ENCODE peak calls at places on chromosomes 13 and 19, in six cellular contexts. Q is neuronal stem cell, C is IMR-90, E is H1, M is trophoblast cell, B is H9. F is an unnamed sample.

GRCh38 chr19:46787331-46788100 is 878 bp downstream of the SLC1A5 start:
- DNase-seq in B (peak; percentile 56), M (peak; percentile 52), C (peak; percentile 63), E (no peak), Q (peak; percentile 52), F (peak; percentile 79)

GRCh38 chr19:32876236-32876918 is 6.8 kb upstream of the SLC7A9 start:
- DNase-seq in C (no peak), M (no peak), E (no peak), B (no peak), Q (no peak), F (no peak)

GRCh38 chr13:40064723-40065122 is 409.3 kb downstream of the COG6 start:
- DNase-seq in M (peak; percentile 21), Q (no peak), C (peak; percentile 1), B (no peak), E (no peak), F (peak; percentile 67)

GRCh38 chr13:95641961-95642621 is 2.4 kb downstream of the DZIP1 start:
- DNase-seq in B (peak; percentile 76), C (peak; percentile 43), Q (peak; percentile 6), M (peak; percentile 14), E (no peak), F (peak; percentile 59)

GRCh38 chr19:45476349-45476717 is 8.5 kb downstream of the FOSB start:
- DNase-seq in E (no peak), B (no peak), Q (no peak), C (peak; percentile 16), M (peak; percentile 93), F (peak; percentile 95)

GRCh38 chr19:49592486-49593232 is 1.7 kb downstream of the PRR12 start:
- DNase-seq in M (peak; percentile 31), E (no peak), B (peak; percentile 68), Q (no peak), C (no peak), F (peak; percentile 50)

GRCh38 chr13:110705356-110705825 is 525 bp downstream of the CARS2 start:
- DNase-seq in M (peak; percentile 25), E (no peak), Q (no peak), B (no peak), C (no peak), F (no peak)

GRCh38 chr13:60869941-60870613 is 473.1 kb downstream of the TDRD3 start:
- DNase-seq in B (no peak), C (no peak), E (no peak), M (no peak), Q (no peak), F (no peak)

GRCh38 chr13:28299941-28300340 is 161.6 kb downstream of the PAN3 start:
- DNase-seq in C (no peak), B (no peak), E (no peak), Q (no peak), M (no peak), F (no peak)

GRCh38 chr19:40756502-40757110 is 5.6 kb downstream of the SNRPA start:
- DNase-seq in Q (no peak), M (peak; percentile 95), B (no peak), E (no peak), C (no peak), F (no peak)

GRCh38 chr13:43994999-43995859 is 115.5 kb downstream of the LACC1 start:
- DNase-seq in Q (no peak), E (no peak), M (no peak), C (no peak), B (no peak), F (no peak)

GRCh38 chr19:11479470-11480080 is 1.3 kb downstream of the ELAVL3 start:
- DNase-seq in B (peak; percentile 92), Q (peak; percentile 50), E (peak; percentile 67), C (no peak), M (peak; percentile 49), F (no peak)

GRCh38 chr13:52785721-52786120 is 46.1 kb upstream of the CNMD start:
- DNase-seq in Q (no peak), C (no peak), M (peak; percentile 53), E (no peak), B (no peak), F (no peak)

GRCh38 chr19:45492627-45493470 is 4.0 kb downstream of the RTN2 start:
- DNase-seq in Q (no peak), M (peak; percentile 84), B (peak; percentile 94), C (peak; percentile 80), E (no peak), F (peak; percentile 90)

GRCh38 chr19:5823579-5824281 is 15.8 kb downstream of the FUT6 start:
- DNase-seq in Q (no peak), M (peak; percentile 70), B (peak; percentile 74), E (no peak), C (no peak), F (peak; percentile 34)

GRCh38 chr13:63287926-63288325 is 1872.3 kb upstream of the PCDH20 start:
- DNase-seq in Q (no peak), E (no peak), C (no peak), M (no peak), B (no peak), F (peak; percentile 0)

GRCh38 chr13:111844682-111845081 is 222.3 kb upstream of the SOX1 start:
- DNase-seq in C (no peak), B (no peak), M (no peak), E (no peak), Q (no peak), F (no peak)
- H4K91ac ChIP-seq in C (no peak overlapping the region), B (no peak overlapping the region), M (no peak overlapping the region), E (peak overlapping the region; percentile 88), Q (no peak overlapping the region), F (no peak overlapping the region)

GRCh38 chr13:25660996-25661395 is 289.2 kb downstream of the ATP8A2 start:
- DNase-seq in E (no peak), C (no peak), M (no peak), B (no peak), Q (no peak), F (no peak)
- H4K91ac ChIP-seq in E (no peak overlapping the region), C (no peak overlapping the region), M (no peak overlapping the region), B (no peak overlapping the region), Q (no peak overlapping the region), F (no peak overlapping the region)

GRCh38 chr13:35996360-35996759 is 134.8 kb downstream of the DCLK1 start:
- DNase-seq in C (no peak), B (no peak), Q (no peak), M (no peak), E (no peak), F (no peak)

GRCh38 chr13:35995136-35995535 is 136.0 kb downstream of the DCLK1 start:
- DNase-seq in Q (no peak), M (no peak), E (no peak), C (no peak), B (no peak), F (no peak)

GRCh38 chr13:36001561-36001960 is 129.6 kb downstream of the DCLK1 start:
- DNase-seq in B (no peak), Q (no peak), E (no peak), M (no peak), C (no peak), F (no peak)

GRCh38 chr13:35994131-35994966 is 136.8 kb downstream of the DCLK1 start:
- DNase-seq in B (no peak), M (peak; percentile 63), Q (no peak), C (peak; percentile 4), E (no peak), F (no peak)

DNA sequence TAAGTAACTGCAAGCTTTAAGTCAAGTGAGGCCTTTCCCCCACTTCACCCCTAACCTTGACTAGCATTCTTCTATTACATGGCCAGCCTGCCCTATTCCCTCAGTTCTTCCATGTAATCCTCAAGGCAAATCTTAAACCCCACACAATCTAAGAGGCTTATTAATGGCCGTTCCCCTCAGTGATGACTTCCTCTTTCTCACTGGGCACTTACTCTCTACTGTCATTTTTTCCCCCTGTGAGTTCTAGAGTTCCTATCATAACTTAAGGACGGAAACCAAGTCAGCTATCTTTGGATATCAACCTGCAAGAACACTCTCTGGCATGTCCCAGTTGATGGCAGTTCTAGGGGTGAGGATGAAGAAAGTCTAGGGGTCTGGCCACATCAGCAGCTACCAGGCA is 131.2 kb downstream of the DCLK1 start:
- DNase-seq in M (no peak), C (no peak), B (no peak), E (no peak), Q (no peak), F (no peak)
- H4K91ac ChIP-seq in M (no peak overlapping the region), C (no peak overlapping the region), B (no peak overlapping the region), E (no peak overlapping the region), Q (no peak overlapping the region), F (no peak overlapping the region)

DNA sequence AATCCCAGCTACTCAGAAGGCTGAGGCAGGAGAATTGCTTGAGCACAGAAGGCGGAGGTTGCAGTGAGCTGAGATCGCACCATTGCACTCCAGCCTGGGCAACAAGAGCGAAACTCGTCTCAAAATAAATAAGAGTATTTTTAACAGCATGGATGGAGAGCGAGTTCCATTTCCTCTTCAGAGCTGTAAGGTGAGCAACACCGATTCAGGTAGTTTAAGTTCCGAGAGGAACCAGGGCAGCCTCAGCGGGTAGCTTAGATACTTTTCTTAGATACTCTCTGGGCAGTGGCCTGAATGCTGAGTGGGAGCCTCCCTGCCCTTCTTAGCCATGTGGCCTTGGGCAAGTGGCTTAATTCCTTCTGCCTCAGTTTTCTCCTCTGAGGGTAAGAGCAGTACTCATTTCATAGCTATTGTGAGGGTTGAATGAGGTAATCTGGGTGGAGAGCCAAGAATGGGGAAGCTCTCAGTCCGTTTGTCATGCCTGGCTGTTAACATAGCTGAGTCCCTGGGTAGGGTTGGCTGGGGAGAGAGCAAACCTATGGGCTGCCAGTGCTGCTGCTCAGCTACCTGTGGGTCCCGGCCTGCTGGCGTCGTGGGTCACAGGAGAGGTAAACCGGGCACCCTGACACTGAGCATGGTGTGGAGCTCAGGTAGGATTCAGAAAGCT is 4.1 kb downstream of the ATP11A start:
- DNase-seq in B (peak; percentile 31), C (peak; percentile 90), Q (no peak), M (peak; percentile 96), E (no peak), F (peak; percentile 52)
- H4K91ac ChIP-seq in B (no peak overlapping the region), C (no peak overlapping the region), Q (no peak overlapping the region), M (no peak overlapping the region), E (no peak overlapping the region), F (no peak overlapping the region)

GRCh38 chr19:435707-436412 is 25.0 kb downstream of the SHC2 start:
- DNase-seq in Q (no peak), C (no peak), M (no peak), B (no peak), E (no peak), F (no peak)
- H4K91ac ChIP-seq in Q (no peak overlapping the region), C (no peak overlapping the region), M (no peak overlapping the region), B (no peak overlapping the region), E (no peak overlapping the region), F (no peak overlapping the region)

DNA sequence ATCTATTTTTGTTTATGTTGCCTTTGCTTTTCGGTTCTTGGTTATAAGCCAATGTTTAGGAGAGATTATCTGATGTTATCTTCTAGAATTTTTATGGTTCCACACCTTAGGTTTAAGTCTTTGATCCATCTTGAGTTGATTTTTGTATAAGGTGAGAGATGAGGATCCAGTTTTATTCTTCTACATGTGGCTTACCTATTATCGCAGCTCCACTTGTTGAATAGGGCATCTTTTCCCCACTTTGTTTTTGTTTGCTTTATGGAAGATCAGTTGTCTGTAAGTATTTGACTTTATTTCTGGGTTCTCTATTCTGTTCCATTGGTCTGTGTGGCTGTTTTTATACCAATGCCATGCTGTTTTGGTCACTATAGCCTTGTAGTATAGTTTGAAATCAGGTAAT is 927.0 kb downstream of the UQCRFS1 start:
- DNase-seq in E (no peak), B (no peak), M (no peak), Q (no peak), C (no peak), F (no peak)
- H4K91ac ChIP-seq in E (no peak overlapping the region), B (no peak overlapping the region), M (no peak overlapping the region), Q (no peak overlapping the region), C (no peak overlapping the region), F (no peak overlapping the region)